ENCODE peak calls at places on chromosomes 6 and 20, in eight cellular contexts. S is gastrocnemius medialis, F is neural progenitor cell, W is EH, R is tibial nerve, N is pancreas, O is MCF 10A, X is right lobe of liver. J is an unnamed sample.

GRCh38 chr6:75207211-75207984 is 1.5 kb upstream of the COL12A1 start:
- DNase-seq in S (no peak), X (no peak), O (no peak), F (peak; percentile 60), N (no peak), R (peak; percentile 25), W (peak; percentile 28), J (peak; percentile 57)

GRCh38 chr6:112180095-112180820 is 74.1 kb downstream of the LAMA4 start:
- DNase-seq in S (no peak), O (peak; percentile 92), F (peak; percentile 90), X (peak; percentile 58), R (no peak), N (peak; percentile 53), W (peak; percentile 89), J (peak; percentile 83)

GRCh38 chr6:56357616-56358373 is 110.4 kb upstream of the COL21A1 start:
- DNase-seq in S (no peak), R (no peak), W (peak; percentile 59), N (no peak), F (no peak), X (no peak), O (no peak), J (no peak)

GRCh38 chr6:144334150-144334708 is 49.1 kb downstream of the UTRN start:
- DNase-seq in R (no peak), S (peak; percentile 62), N (no peak), F (no peak), W (no peak), X (no peak), O (no peak), J (no peak)

GRCh38 chr20:44467289-44467883 is 8.3 kb upstream of the TTPAL start:
- DNase-seq in N (peak; percentile 43), R (peak; percentile 90), S (peak; percentile 91), O (peak; percentile 97), W (peak; percentile 18), F (peak; percentile 21), X (peak; percentile 93), J (no peak)

GRCh38 chr6:139402935-139403386 is 28.5 kb upstream of the CITED2 start:
- DNase-seq in S (no peak), F (no peak), N (no peak), X (no peak), O (no peak), W (peak; percentile 98), R (peak; percentile 29), J (no peak)

GRCh38 chr6:113401231-113401630 is 455.9 kb upstream of the MARCKS start:
- DNase-seq in O (no peak), S (no peak), F (no peak), N (no peak), W (no peak), R (no peak), X (no peak), J (no peak)

GRCh38 chr20:58359441-58359840 is 29.6 kb upstream of the VAPB start:
- DNase-seq in N (no peak), F (peak; percentile 32), O (no peak), S (no peak), X (no peak), R (no peak), W (no peak), J (peak; percentile 48)

GRCh38 chr6:156280131-156280530 is 497.0 kb upstream of the ARID1B start:
- DNase-seq in N (no peak), X (no peak), R (no peak), W (no peak), O (no peak), F (no peak), S (no peak), J (no peak)

GRCh38 chr20:23161968-23162696 is 76.0 kb upstream of the CD93 start:
- DNase-seq in W (peak; percentile 12), R (peak; percentile 90), S (peak; percentile 97), O (peak; percentile 100), N (peak; percentile 43), F (no peak), X (peak; percentile 75), J (no peak)

GRCh38 chr20:45935416-45936046 is 1.0 kb downstream of the PCIF1 start:
- DNase-seq in X (no peak), W (no peak), N (no peak), F (no peak), S (no peak), R (no peak), O (no peak), J (no peak)

GRCh38 chr20:49712918-49713778 is 530 bp downstream of the B4GALT5 start:
- DNase-seq in S (peak; percentile 32), N (peak; percentile 51), R (no peak), F (peak; percentile 57), W (peak; percentile 37), X (peak; percentile 61), O (no peak), J (peak; percentile 60)

GRCh38 chr6:37155394-37156312 is 14.3 kb upstream of the PIM1 start:
- DNase-seq in S (no peak), W (no peak), X (no peak), N (no peak), O (no peak), F (no peak), R (no peak), J (no peak)

GRCh38 chr20:60050193-60050960 is 92.2 kb downstream of the CDH26 start:
- DNase-seq in S (no peak), R (no peak), N (peak; percentile 51), W (no peak), O (peak; percentile 64), X (no peak), F (no peak), J (peak; percentile 80)

GRCh38 chr20:40807094-40807623 is 118.1 kb upstream of the MAFB start:
- DNase-seq in F (no peak), N (no peak), R (no peak), W (no peak), S (no peak), X (no peak), O (no peak), J (no peak)

GRCh38 chr6:78749326-78749725 is 118.0 kb upstream of the IRAK1BP1 start:
- DNase-seq in N (no peak), S (no peak), O (peak; percentile 0), F (no peak), W (peak; percentile 8), X (no peak), R (no peak), J (no peak)

GRCh38 chr20:37385659-37386504 is 39.9 kb downstream of the SRC start:
- DNase-seq in W (no peak), F (no peak), R (no peak), X (peak; percentile 41), S (peak; percentile 6), N (no peak), O (no peak), J (no peak)

GRCh38 chr6:139373154-139373927 is 1.1 kb downstream of the CITED2 start:
- DNase-seq in X (peak; percentile 64), O (peak; percentile 63), N (peak; percentile 70), S (peak; percentile 65), R (peak; percentile 32), F (peak; percentile 61), W (peak; percentile 63), J (peak; percentile 63)

GRCh38 chr6:67361264-67361663 is 1273.8 kb upstream of the ADGRB3 start:
- DNase-seq in F (no peak), W (no peak), N (no peak), S (no peak), R (no peak), O (peak; percentile 11), X (no peak), J (no peak)

GRCh38 chr20:45011108-45011526 is 44.8 kb downstream of the STK4 start:
- DNase-seq in R (peak; percentile 92), F (peak; percentile 71), S (peak; percentile 22), X (no peak), N (peak; percentile 46), W (peak; percentile 82), O (peak; percentile 75), J (peak; percentile 73)

GRCh38 chr6:109794201-109794926 is 103.3 kb downstream of the FIG4 start:
- DNase-seq in F (no peak), S (no peak), W (peak; percentile 91), R (no peak), X (no peak), O (peak; percentile 25), N (no peak), J (no peak)

GRCh38 chr20:6051505-6051904 is 2.4 kb downstream of the LRRN4 start:
- DNase-seq in F (no peak), S (no peak), X (no peak), R (no peak), W (peak; percentile 69), N (peak; percentile 42), O (no peak), J (peak; percentile 77)

GRCh38 chr6:53046274-53046673 is 18.9 kb upstream of the FBXO9 start:
- DNase-seq in F (no peak), X (no peak), N (no peak), W (no peak), R (no peak), O (no peak), S (no peak), J (no peak)

GRCh38 chr6:45021652-45022051 is 306.5 kb upstream of the RUNX2 start:
- DNase-seq in F (no peak), S (no peak), N (no peak), W (peak; percentile 66), R (no peak), O (no peak), X (no peak), J (no peak)

GRCh38 chr20:46398963-46399362 is 7.5 kb downstream of the ELMO2 start:
- DNase-seq in W (no peak), F (no peak), R (no peak), X (no peak), N (no peak), S (no peak), O (no peak), J (no peak)

GRCh38 chr6:144214622-144215401 is 64.5 kb downstream of the STX11 start:
- DNase-seq in N (peak; percentile 18), F (no peak), X (no peak), W (no peak), R (no peak), O (no peak), S (no peak), J (no peak)

GRCh38 chr6:20340459-20340858 is 61.2 kb upstream of the E2F3 start:
- DNase-seq in W (no peak), X (no peak), R (no peak), S (no peak), O (peak; percentile 11), N (no peak), F (no peak), J (no peak)

GRCh38 chr6:149890629-149891045 is 7.3 kb downstream of the RAET1E start:
- DNase-seq in N (no peak), F (no peak), S (no peak), W (no peak), R (no peak), X (no peak), O (peak; percentile 79), J (no peak)

GRCh38 chr6:74931567-74931966 is 274.3 kb downstream of the COL12A1 start:
- DNase-seq in N (no peak), O (no peak), F (no peak), X (no peak), R (peak; percentile 5), S (no peak), W (peak; percentile 91), J (no peak)

GRCh38 chr20:49219924-49220831 is 962 bp downstream of the DDX27 start:
- DNase-seq in X (no peak), R (no peak), W (no peak), F (no peak), O (no peak), N (no peak), S (no peak), J (no peak)

GRCh38 chr6:156991971-156992370 is 214.8 kb downstream of the ARID1B start:
- DNase-seq in X (no peak), W (peak; percentile 58), F (no peak), S (no peak), O (no peak), N (no peak), R (no peak), J (no peak)

GRCh38 chr20:58471161-58471834 is 43.9 kb downstream of the APCDD1L start:
- DNase-seq in W (no peak), N (no peak), F (no peak), S (peak; percentile 41), X (no peak), R (no peak), O (no peak), J (no peak)

GRCh38 chr6:114361036-114361435 is 18.2 kb upstream of the HS3ST5 start:
- DNase-seq in O (no peak), S (no peak), F (no peak), R (no peak), N (no peak), X (no peak), W (no peak), J (peak; percentile 68)

GRCh38 chr20:63009044-63009961 is 2.5 kb upstream of the BHLHE23 start:
- DNase-seq in S (peak; percentile 41), O (peak; percentile 66), W (peak; percentile 63), F (peak; percentile 85), R (peak; percentile 68), X (peak; percentile 76), N (peak; percentile 79), J (peak; percentile 67)